ENCODE peak calls at places on chromosomes 16 and 17, in six cellular contexts. Y is neural crest cell, L is lower leg skin, O is cardiac fibroblast, E is coronary artery, A is ovary. S is an unnamed sample.

GRCh38 chr16:27579086-27579980 is 29.4 kb downstream of the KATNIP start:
- DNase-seq in Y (no peak), E (no peak), L (no peak), A (no peak), O (peak; percentile 25), S (peak; percentile 25)

GRCh38 chr17:44363613-44364159 is at the start of gene FAM171A2:
- DNase-seq in Y (peak; percentile 78), A (peak; percentile 66), L (no peak), E (no peak), O (peak; percentile 64), S (peak; percentile 35)

GRCh38 chr16:71811261-71811803 is 2.7 kb upstream of the AP1G1 start:
- DNase-seq in Y (no peak), L (no peak), A (no peak), O (peak; percentile 60), E (no peak), S (no peak)

GRCh38 chr17:59331929-59332889 is 754 bp downstream of the YPEL2 start:
- DNase-seq in L (peak; percentile 94), E (peak; percentile 86), O (peak; percentile 46), Y (no peak), A (peak; percentile 34), S (no peak)

GRCh38 chr16:29820271-29820701 is at the start of gene MVP:
- DNase-seq in L (no peak), A (peak; percentile 68), E (peak; percentile 82), O (peak; percentile 75), Y (no peak), S (peak; percentile 77)

GRCh38 chr17:37490022-37490587 is 414 bp downstream of the DUSP14 start:
- DNase-seq in L (peak; percentile 94), E (peak; percentile 84), A (peak; percentile 53), O (peak; percentile 62), Y (peak; percentile 80), S (peak; percentile 51)

GRCh38 chr16:19520861-19521331 is 1.0 kb downstream of the GDE1 start:
- DNase-seq in A (no peak), Y (no peak), L (no peak), E (no peak), O (peak; percentile 26), S (peak; percentile 74)

GRCh38 chr17:1259910-1260389 is 10.3 kb upstream of the BHLHA9 start:
- DNase-seq in O (peak; percentile 44), E (no peak), L (no peak), A (no peak), Y (no peak), S (peak; percentile 30)

GRCh38 chr17:68195667-68196393 is 52.0 kb upstream of the AMZ2 start:
- DNase-seq in L (no peak), E (no peak), A (no peak), O (no peak), Y (no peak), S (no peak)

GRCh38 chr16:12458591-12459400 is 344.9 kb downstream of the CPPED1 start:
- DNase-seq in O (no peak), A (no peak), L (no peak), Y (no peak), E (no peak), S (no peak)

GRCh38 chr17:81030726-81031570 is 4.0 kb upstream of the BAIAP2 start:
- DNase-seq in A (no peak), O (peak; percentile 61), E (peak; percentile 66), L (no peak), Y (no peak), S (no peak)

GRCh38 chr17:975321-975982 is 4.1 kb downstream of the NXN start:
- DNase-seq in Y (no peak), L (no peak), A (no peak), O (no peak), E (no peak), S (peak; percentile 79)

GRCh38 chr17:82737981-82738877 is 2.8 kb downstream of the FN3K start:
- DNase-seq in L (no peak), Y (no peak), E (no peak), A (peak; percentile 81), O (peak; percentile 66), S (peak; percentile 74)

GRCh38 chr16:86090461-86091170 is 191.7 kb downstream of the IRF8 start:
- DNase-seq in E (no peak), L (peak; percentile 67), A (no peak), O (no peak), Y (no peak), S (no peak)

GRCh38 chr17:63274156-63274555 is 171.9 kb downstream of the CYB561 start:
- DNase-seq in E (no peak), A (no peak), Y (no peak), L (no peak), O (peak; percentile 83), S (peak; percentile 97)

GRCh38 chr16:78035012-78035411 is 12.7 kb downstream of the CLEC3A start:
- DNase-seq in L (no peak), A (no peak), E (no peak), Y (no peak), O (no peak), S (no peak)

GRCh38 chr17:7293821-7294613 is 422 bp downstream of the YBX2 start:
- DNase-seq in A (no peak), O (no peak), Y (no peak), L (no peak), E (no peak), S (no peak)

GRCh38 chr16:1771864-1772361 is 570 bp upstream of the NME3 start:
- DNase-seq in L (no peak), Y (no peak), O (no peak), E (no peak), A (no peak), S (no peak)

GRCh38 chr17:73667184-73667959 is 23.1 kb upstream of the SDK2 start:
- DNase-seq in E (no peak), L (peak; percentile 66), A (no peak), Y (no peak), O (no peak), S (no peak)

GRCh38 chr16:76226011-76226410 is 51.2 kb upstream of the CNTNAP4 start:
- DNase-seq in L (no peak), E (no peak), A (no peak), Y (no peak), O (no peak), S (peak; percentile 82)

GRCh38 chr17:57727776-57728175 is 17.3 kb downstream of the CCDC182 start:
- DNase-seq in E (no peak), Y (no peak), A (no peak), O (no peak), L (peak; percentile 72), S (no peak)

GRCh38 chr17:82859431-82860403 is 19.9 kb upstream of the ZNF750 start:
- DNase-seq in A (no peak), O (peak; percentile 61), L (no peak), Y (peak; percentile 14), E (no peak), S (peak; percentile 54)

DNA sequence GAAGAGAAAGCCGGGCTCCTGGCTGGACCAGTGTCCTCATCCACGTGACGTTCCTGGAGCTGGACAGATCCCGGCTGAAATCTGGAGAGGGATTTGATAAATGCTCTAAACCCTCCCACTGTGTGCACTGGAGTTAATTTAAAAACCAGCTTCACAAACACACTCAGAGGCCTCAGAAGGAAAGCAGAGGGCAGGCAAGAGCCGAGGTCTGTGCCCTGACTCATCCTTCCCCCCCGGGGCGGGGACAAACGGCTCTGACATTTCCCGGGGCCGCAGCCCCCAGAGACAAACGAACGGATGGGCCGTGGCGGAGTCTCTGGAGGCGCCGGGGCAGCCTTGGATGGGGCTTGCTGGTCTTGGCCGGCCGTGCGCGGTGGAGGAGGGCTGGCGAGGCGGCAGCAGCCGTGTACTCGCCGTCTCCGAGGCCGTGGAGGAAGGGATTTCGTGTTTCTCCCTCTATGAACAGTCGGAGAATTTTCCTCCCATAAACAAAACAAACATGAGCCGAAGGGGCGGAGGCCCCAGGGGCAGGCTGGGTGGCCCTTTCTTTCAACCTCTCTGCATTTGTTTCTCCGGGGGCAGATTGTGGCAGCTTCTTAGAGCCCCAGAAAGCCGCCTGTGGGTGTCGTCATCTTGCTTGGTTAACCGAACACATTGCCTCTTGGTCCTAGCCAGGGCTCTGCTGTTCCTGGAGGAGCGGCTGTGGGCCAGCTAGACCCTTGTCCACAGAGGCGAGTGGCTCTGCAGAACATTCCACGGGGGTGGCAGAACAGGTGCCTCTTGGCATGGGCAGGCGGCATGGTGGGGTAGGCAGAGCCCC is 94.3 kb downstream of the NTN1 start:
- DNase-seq in O (peak; percentile 33), E (no peak), L (peak; percentile 92), Y (peak; percentile 51), A (peak; percentile 13), S (peak; percentile 76)
- TF ChIP-seq CTCF in O (peak; percentile 33), E (no peak), L (no peak), Y (no peak), A (no peak), S (peak; percentile 57)

GRCh38 chr17:48261297-48261880 is 153.8 kb downstream of the SNX11 start:
- DNase-seq in Y (peak; percentile 6), O (no peak), A (no peak), L (no peak), E (no peak), S (peak; percentile 28)

GRCh38 chr17:48254896-48255295 is 147.3 kb downstream of the SNX11 start:
- DNase-seq in A (no peak), L (no peak), O (no peak), Y (no peak), E (no peak), S (peak; percentile 22)

GRCh38 chr17:48258317-48258716 is 150.8 kb downstream of the SNX11 start:
- DNase-seq in A (no peak), L (no peak), O (no peak), E (no peak), Y (no peak), S (no peak)

GRCh38 chr17:48262982-48263586 is 155.5 kb downstream of the SNX11 start:
- DNase-seq in E (no peak), L (no peak), O (peak; percentile 22), A (no peak), Y (no peak), S (peak; percentile 25)

GRCh38 chr17:48259710-48260291 is 152.2 kb downstream of the SNX11 start:
- DNase-seq in Y (no peak), A (no peak), E (no peak), O (peak; percentile 57), L (no peak), S (peak; percentile 43)
- TF ChIP-seq CTCF in Y (peak; percentile 69), A (no peak), E (no peak), O (peak; percentile 54), L (no peak), S (peak; percentile 63)

GRCh38 chr17:54085020-54085419 is 262.3 kb downstream of the KIF2B start:
- DNase-seq in E (no peak), Y (no peak), O (no peak), A (no peak), L (no peak), S (no peak)

DNA sequence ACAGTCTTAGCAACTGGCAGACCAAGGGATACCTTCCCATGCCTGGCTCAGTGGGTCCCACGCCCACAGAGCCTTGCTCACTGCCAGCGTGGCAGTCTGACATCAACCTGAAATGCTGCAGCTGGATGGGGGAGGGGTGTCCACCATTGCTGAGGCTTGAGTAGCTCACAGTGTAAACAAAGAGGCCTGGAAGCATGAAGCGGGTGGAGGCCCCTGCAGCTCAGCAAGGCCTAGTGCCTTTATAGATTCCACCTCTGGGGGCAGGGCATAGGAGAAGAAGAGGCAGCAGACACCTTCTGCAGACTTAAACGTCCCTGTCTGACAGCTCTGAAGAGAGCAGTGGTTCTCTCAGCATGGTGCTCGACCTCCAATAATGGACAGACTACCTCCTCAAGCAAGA is 263.2 kb downstream of the KIF2B start:
- DNase-seq in E (no peak), Y (no peak), O (no peak), A (no peak), L (no peak), S (no peak)
- TF ChIP-seq CTCF in E (no peak), Y (peak; percentile 18), O (no peak), A (no peak), L (no peak), S (no peak)

GRCh38 chr16:60905806-60906205 is 1130.4 kb downstream of the CDH8 start:
- DNase-seq in O (no peak), E (no peak), Y (no peak), L (no peak), A (no peak), S (no peak)

GRCh38 chr16:60902114-60902513 is 1134.1 kb downstream of the CDH8 start:
- DNase-seq in A (no peak), Y (no peak), O (no peak), E (no peak), L (no peak), S (no peak)

GRCh38 chr16:60907645-60908044 is 1128.6 kb downstream of the CDH8 start:
- DNase-seq in E (no peak), Y (no peak), L (no peak), A (no peak), O (no peak), S (no peak)
- TF ChIP-seq CTCF in E (no peak), Y (no peak), L (no peak), A (no peak), O (no peak), S (no peak)